ENCODE peak calls at places on chromosomes 3 and 15, in ten cellular contexts. One of them, this sample, is unnamed.

GRCh38 chr3:33314993-33315392 is 37.8 kb downstream of the FBXL2 start:
- DNase-seq in fibroblast of pulmonary artery: no peak
- DNase-seq in AG09309: no peak
- DNase-seq in GM12878: no peak
- DNase-seq in HCT116: no peak
- DNase-seq in MCF 10A: no peak
- DNase-seq in pancreas: no peak
- DNase-seq in cardiac muscle cell: no peak
- DNase-seq in fibroblast of the aortic adventitia: no peak
- DNase-seq in mucosa of descending colon: no peak
- DNase-seq in this sample: no peak

GRCh38 chr3:22988566-22988965 is 214.6 kb upstream of the UBE2E2 start:
- DNase-seq in cardiac muscle cell: no peak
- DNase-seq in fibroblast of pulmonary artery: no peak
- DNase-seq in MCF 10A: no peak
- DNase-seq in fibroblast of the aortic adventitia: no peak
- DNase-seq in GM12878: no peak
- DNase-seq in AG09309: no peak
- DNase-seq in HCT116: no peak
- DNase-seq in mucosa of descending colon: no peak
- DNase-seq in pancreas: no peak
- DNase-seq in this sample: no peak

GRCh38 chr3:161305095-161305991 is 66.0 kb downstream of the SPTSSB start:
- DNase-seq in fibroblast of pulmonary artery: peak; percentile 52
- DNase-seq in MCF 10A: peak; percentile 42
- DNase-seq in HCT116: no peak
- DNase-seq in mucosa of descending colon: no peak
- DNase-seq in fibroblast of the aortic adventitia: peak; percentile 44
- DNase-seq in cardiac muscle cell: peak; percentile 47
- DNase-seq in AG09309: no peak
- DNase-seq in GM12878: no peak
- DNase-seq in pancreas: no peak
- DNase-seq in this sample: no peak

GRCh38 chr3:23915537-23916108 is 1.2 kb downstream of the NKIRAS1 start:
- DNase-seq in MCF 10A: no peak
- DNase-seq in cardiac muscle cell: peak; percentile 61
- DNase-seq in GM12878: no peak
- DNase-seq in pancreas: no peak
- DNase-seq in fibroblast of the aortic adventitia: peak; percentile 46
- DNase-seq in HCT116: no peak
- DNase-seq in AG09309: no peak
- DNase-seq in fibroblast of pulmonary artery: peak; percentile 67
- DNase-seq in mucosa of descending colon: no peak
- DNase-seq in this sample: no peak

GRCh38 chr3:134852893-134853351 is 57.9 kb downstream of the EPHB1 start:
- DNase-seq in GM12878: peak; percentile 91
- DNase-seq in cardiac muscle cell: no peak
- DNase-seq in AG09309: no peak
- DNase-seq in fibroblast of pulmonary artery: no peak
- DNase-seq in mucosa of descending colon: no peak
- DNase-seq in fibroblast of the aortic adventitia: no peak
- DNase-seq in MCF 10A: no peak
- DNase-seq in HCT116: no peak
- DNase-seq in pancreas: no peak
- DNase-seq in this sample: no peak

GRCh38 chr3:29071077-29071634 is 209.7 kb upstream of the RBMS3 start:
- DNase-seq in AG09309: no peak
- DNase-seq in pancreas: no peak
- DNase-seq in GM12878: no peak
- DNase-seq in mucosa of descending colon: no peak
- DNase-seq in HCT116: no peak
- DNase-seq in fibroblast of the aortic adventitia: peak; percentile 10
- DNase-seq in MCF 10A: peak; percentile 59
- DNase-seq in cardiac muscle cell: peak; percentile 16
- DNase-seq in fibroblast of pulmonary artery: peak; percentile 47
- DNase-seq in this sample: no peak

GRCh38 chr15:45449878-45450277 is 71.5 kb upstream of the GATM start:
- DNase-seq in HCT116: no peak
- DNase-seq in AG09309: no peak
- DNase-seq in GM12878: no peak
- DNase-seq in cardiac muscle cell: no peak
- DNase-seq in MCF 10A: peak; percentile 76
- DNase-seq in pancreas: peak; percentile 67
- DNase-seq in fibroblast of pulmonary artery: no peak
- DNase-seq in fibroblast of the aortic adventitia: no peak
- DNase-seq in mucosa of descending colon: peak; percentile 88
- DNase-seq in this sample: no peak

GRCh38 chr15:49096090-49096750 is 50.0 kb upstream of the SECISBP2L start:
- DNase-seq in GM12878: no peak
- DNase-seq in mucosa of descending colon: no peak
- DNase-seq in AG09309: no peak
- DNase-seq in fibroblast of pulmonary artery: no peak
- DNase-seq in fibroblast of the aortic adventitia: no peak
- DNase-seq in MCF 10A: no peak
- DNase-seq in pancreas: no peak
- DNase-seq in cardiac muscle cell: no peak
- DNase-seq in HCT116: no peak
- DNase-seq in this sample: no peak

GRCh38 chr3:94310736-94311135 is 247.9 kb downstream of the NSUN3 start:
- DNase-seq in MCF 10A: no peak
- DNase-seq in pancreas: no peak
- DNase-seq in fibroblast of pulmonary artery: no peak
- DNase-seq in cardiac muscle cell: no peak
- DNase-seq in GM12878: no peak
- DNase-seq in mucosa of descending colon: no peak
- DNase-seq in HCT116: no peak
- DNase-seq in AG09309: no peak
- DNase-seq in fibroblast of the aortic adventitia: no peak
- DNase-seq in this sample: no peak

GRCh38 chr15:68057089-68057488 is 3.0 kb downstream of the PIAS1 start:
- DNase-seq in MCF 10A: no peak
- DNase-seq in AG09309: no peak
- DNase-seq in fibroblast of pulmonary artery: no peak
- DNase-seq in HCT116: no peak
- DNase-seq in fibroblast of the aortic adventitia: no peak
- DNase-seq in cardiac muscle cell: no peak
- DNase-seq in mucosa of descending colon: no peak
- DNase-seq in pancreas: no peak
- DNase-seq in GM12878: no peak
- DNase-seq in this sample: no peak

GRCh38 chr15:82306791-82307713 is 42.2 kb downstream of the GOLGA6L10 start:
- DNase-seq in GM12878: no peak
- DNase-seq in cardiac muscle cell: no peak
- DNase-seq in fibroblast of the aortic adventitia: no peak
- DNase-seq in pancreas: no peak
- DNase-seq in mucosa of descending colon: no peak
- DNase-seq in MCF 10A: no peak
- DNase-seq in fibroblast of pulmonary artery: no peak
- DNase-seq in HCT116: no peak
- DNase-seq in AG09309: no peak
- DNase-seq in this sample: no peak

GRCh38 chr15:71325461-71325860 is 210.2 kb downstream of the THSD4 start:
- DNase-seq in cardiac muscle cell: peak; percentile 18
- DNase-seq in HCT116: no peak
- DNase-seq in fibroblast of pulmonary artery: peak; percentile 33
- DNase-seq in fibroblast of the aortic adventitia: peak; percentile 38
- DNase-seq in pancreas: no peak
- DNase-seq in MCF 10A: peak; percentile 3
- DNase-seq in GM12878: no peak
- DNase-seq in AG09309: no peak
- DNase-seq in mucosa of descending colon: no peak
- DNase-seq in this sample: no peak

GRCh38 chr3:61975936-61976335 is 397.4 kb downstream of the FEZF2 start:
- DNase-seq in fibroblast of the aortic adventitia: no peak
- DNase-seq in GM12878: no peak
- DNase-seq in cardiac muscle cell: no peak
- DNase-seq in AG09309: no peak
- DNase-seq in pancreas: no peak
- DNase-seq in fibroblast of pulmonary artery: no peak
- DNase-seq in MCF 10A: no peak
- DNase-seq in HCT116: no peak
- DNase-seq in mucosa of descending colon: no peak
- DNase-seq in this sample: no peak

GRCh38 chr15:99410477-99410876 is 155.3 kb upstream of the MEF2A start:
- DNase-seq in AG09309: no peak
- DNase-seq in cardiac muscle cell: no peak
- DNase-seq in HCT116: no peak
- DNase-seq in MCF 10A: no peak
- DNase-seq in pancreas: no peak
- DNase-seq in fibroblast of pulmonary artery: no peak
- DNase-seq in mucosa of descending colon: no peak
- DNase-seq in fibroblast of the aortic adventitia: no peak
- DNase-seq in GM12878: no peak
- DNase-seq in this sample: no peak

DNA sequence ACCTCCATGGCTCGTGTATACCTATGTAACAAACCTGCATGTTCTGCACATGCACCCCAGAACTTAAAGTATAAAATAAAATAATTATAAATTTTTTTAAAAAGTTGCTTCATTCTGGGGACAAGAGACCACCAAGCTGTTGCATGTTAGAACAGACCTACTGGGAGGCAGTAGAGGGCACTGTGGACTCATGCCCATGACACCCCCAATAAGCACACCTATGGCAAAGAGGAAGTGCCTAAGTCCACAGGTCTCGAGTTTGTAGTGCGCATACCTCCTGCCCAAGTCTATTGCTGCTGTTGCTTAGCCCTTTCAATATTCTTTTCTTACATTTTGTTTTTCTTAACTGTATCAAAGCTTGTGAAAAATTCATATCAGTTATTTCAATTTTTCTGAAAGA is 267.9 kb upstream of the THBS1 start:
- DNase-seq in AG09309: no peak
- DNase-seq in MCF 10A: peak; percentile 23
- DNase-seq in GM12878: no peak
- DNase-seq in cardiac muscle cell: peak; percentile 39
- DNase-seq in mucosa of descending colon: peak; percentile 33
- DNase-seq in pancreas: no peak
- DNase-seq in HCT116: peak; percentile 2
- DNase-seq in fibroblast of pulmonary artery: peak; percentile 39
- DNase-seq in fibroblast of the aortic adventitia: no peak
- DNase-seq in this sample: no peak
- TF ChIP-seq CTCF in AG09309: peak; percentile 19
- TF ChIP-seq CTCF in MCF 10A: no peak
- TF ChIP-seq CTCF in GM12878: peak; percentile 27
- TF ChIP-seq CTCF in cardiac muscle cell: peak; percentile 1
- TF ChIP-seq CTCF in mucosa of descending colon: no peak
- TF ChIP-seq CTCF in pancreas: no peak
- TF ChIP-seq CTCF in HCT116: peak; percentile 22
- TF ChIP-seq CTCF in fibroblast of pulmonary artery: no peak
- TF ChIP-seq CTCF in fibroblast of the aortic adventitia: peak; percentile 6
- TF ChIP-seq CTCF in this sample: peak; percentile 42

GRCh38 chr3:195558602-195559001 is 15.5 kb upstream of the PPP1R2 start:
- DNase-seq in pancreas: no peak
- DNase-seq in fibroblast of the aortic adventitia: peak; percentile 41
- DNase-seq in AG09309: peak; percentile 10
- DNase-seq in GM12878: no peak
- DNase-seq in HCT116: peak; percentile 52
- DNase-seq in cardiac muscle cell: peak; percentile 67
- DNase-seq in mucosa of descending colon: peak; percentile 37
- DNase-seq in fibroblast of pulmonary artery: peak; percentile 69
- DNase-seq in MCF 10A: peak; percentile 63
- DNase-seq in this sample: no peak
- TF ChIP-seq CTCF in pancreas: peak; percentile 21
- TF ChIP-seq CTCF in fibroblast of the aortic adventitia: peak; percentile 33
- TF ChIP-seq CTCF in AG09309: peak; percentile 30
- TF ChIP-seq CTCF in GM12878: peak; percentile 77
- TF ChIP-seq CTCF in HCT116: peak; percentile 64
- TF ChIP-seq CTCF in cardiac muscle cell: peak; percentile 48
- TF ChIP-seq CTCF in mucosa of descending colon: peak; percentile 32
- TF ChIP-seq CTCF in fibroblast of pulmonary artery: peak; percentile 56
- TF ChIP-seq CTCF in MCF 10A: peak; percentile 50
- TF ChIP-seq CTCF in this sample: peak; percentile 66

GRCh38 chr15:31442203-31443090 is 115.8 kb downstream of the KLF13 start:
- DNase-seq in HCT116: no peak
- DNase-seq in pancreas: no peak
- DNase-seq in cardiac muscle cell: peak; percentile 71
- DNase-seq in MCF 10A: peak; percentile 39
- DNase-seq in fibroblast of the aortic adventitia: peak; percentile 89
- DNase-seq in GM12878: no peak
- DNase-seq in fibroblast of pulmonary artery: peak; percentile 86
- DNase-seq in mucosa of descending colon: no peak
- DNase-seq in AG09309: peak; percentile 85
- DNase-seq in this sample: no peak
- TF ChIP-seq CTCF in HCT116: peak; percentile 9
- TF ChIP-seq CTCF in pancreas: no peak
- TF ChIP-seq CTCF in cardiac muscle cell: peak; percentile 44
- TF ChIP-seq CTCF in MCF 10A: peak; percentile 10
- TF ChIP-seq CTCF in fibroblast of the aortic adventitia: peak; percentile 54
- TF ChIP-seq CTCF in GM12878: peak; percentile 5
- TF ChIP-seq CTCF in fibroblast of pulmonary artery: peak; percentile 42
- TF ChIP-seq CTCF in mucosa of descending colon: no peak
- TF ChIP-seq CTCF in AG09309: peak; percentile 48
- TF ChIP-seq CTCF in this sample: peak; percentile 73

DNA sequence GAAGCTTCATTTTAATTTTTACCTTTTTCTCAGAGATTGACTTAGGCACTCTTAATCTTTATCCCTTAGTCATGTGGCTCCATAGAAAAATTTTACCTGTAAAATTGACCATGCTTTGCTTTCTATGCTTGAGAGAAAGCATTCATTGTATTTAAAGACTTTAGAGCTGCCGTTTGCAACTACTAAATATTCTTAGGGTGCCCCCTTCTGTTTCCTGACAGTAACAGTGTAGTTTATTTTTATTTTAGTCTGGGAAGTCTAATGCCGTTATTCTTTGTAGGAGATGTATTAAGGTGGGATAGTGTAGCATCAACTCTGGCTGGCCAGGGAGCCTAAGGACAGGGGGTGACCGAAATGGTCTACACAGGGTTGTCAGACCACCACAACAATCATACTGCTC is 84.5 kb upstream of the SYNPR start:
- DNase-seq in MCF 10A: peak; percentile 26
- DNase-seq in HCT116: peak; percentile 3
- DNase-seq in AG09309: peak; percentile 11
- DNase-seq in fibroblast of the aortic adventitia: peak; percentile 32
- DNase-seq in cardiac muscle cell: peak; percentile 29
- DNase-seq in mucosa of descending colon: no peak
- DNase-seq in fibroblast of pulmonary artery: peak; percentile 28
- DNase-seq in pancreas: no peak
- DNase-seq in GM12878: no peak
- DNase-seq in this sample: no peak
- TF ChIP-seq CTCF in MCF 10A: peak; percentile 52
- TF ChIP-seq CTCF in HCT116: peak; percentile 5
- TF ChIP-seq CTCF in AG09309: peak; percentile 50
- TF ChIP-seq CTCF in fibroblast of the aortic adventitia: peak; percentile 42
- TF ChIP-seq CTCF in cardiac muscle cell: peak; percentile 32
- TF ChIP-seq CTCF in mucosa of descending colon: no peak
- TF ChIP-seq CTCF in fibroblast of pulmonary artery: peak; percentile 33
- TF ChIP-seq CTCF in pancreas: no peak
- TF ChIP-seq CTCF in GM12878: no peak
- TF ChIP-seq CTCF in this sample: peak; percentile 77